ENCODE peak calls at places on chromosomes 7 and 10, in four cellular contexts. One of them, this sample, is unnamed.

GRCh38 chr7:47217570-47218360 is 364.1 kb downstream of the TNS3 start:
- DNase-seq in H9: no peak
- DNase-seq in neuronal stem cell: no peak
- DNase-seq in IMR-90: no peak
- DNase-seq in this sample: no peak

GRCh38 chr7:74023037-74023436 is 4.9 kb upstream of the ELN start:
- DNase-seq in H9: peak; percentile 50
- DNase-seq in neuronal stem cell: no peak
- DNase-seq in IMR-90: peak; percentile 63
- DNase-seq in this sample: peak; percentile 79

GRCh38 chr10:25934673-25935139 is 677 bp downstream of the MYO3A start:
- DNase-seq in H9: peak; percentile 63
- DNase-seq in neuronal stem cell: no peak
- DNase-seq in IMR-90: no peak
- DNase-seq in this sample: peak; percentile 68

GRCh38 chr7:135197906-135198655 is 13.2 kb downstream of the WDR91 start:
- DNase-seq in H9: no peak
- DNase-seq in neuronal stem cell: no peak
- DNase-seq in IMR-90: peak; percentile 49
- DNase-seq in this sample: no peak

GRCh38 chr7:98869374-98870070 is at the start of gene TMEM130:
- DNase-seq in H9: no peak
- DNase-seq in neuronal stem cell: no peak
- DNase-seq in IMR-90: no peak
- DNase-seq in this sample: no peak

GRCh38 chr7:151272410-151272809 is 23.9 kb upstream of the SMARCD3 start:
- DNase-seq in H9: no peak
- DNase-seq in neuronal stem cell: no peak
- DNase-seq in IMR-90: no peak
- DNase-seq in this sample: no peak

GRCh38 chr10:91800192-91800591 is 2.0 kb downstream of the TNKS2 start:
- DNase-seq in H9: no peak
- DNase-seq in neuronal stem cell: no peak
- DNase-seq in IMR-90: no peak
- DNase-seq in this sample: no peak

GRCh38 chr10:23525406-23525805 is 86.5 kb downstream of the OTUD1 start:
- DNase-seq in H9: no peak
- DNase-seq in neuronal stem cell: no peak
- DNase-seq in IMR-90: peak; percentile 7
- DNase-seq in this sample: peak; percentile 9

GRCh38 chr10:122910310-122910709 is at the start of gene FAM24A:
- DNase-seq in H9: no peak
- DNase-seq in neuronal stem cell: no peak
- DNase-seq in IMR-90: no peak
- DNase-seq in this sample: no peak

GRCh38 chr10:17479822-17480221 is 25.4 kb upstream of the ST8SIA6 start:
- DNase-seq in H9: no peak
- DNase-seq in neuronal stem cell: no peak
- DNase-seq in IMR-90: no peak
- DNase-seq in this sample: no peak

GRCh38 chr7:317643-318405 is 27.9 kb downstream of the FOXL3 start:
- DNase-seq in H9: no peak
- DNase-seq in neuronal stem cell: no peak
- DNase-seq in IMR-90: no peak
- DNase-seq in this sample: no peak

GRCh38 chr10:8817303-8817702 is 762.8 kb downstream of the GATA3 start:
- DNase-seq in H9: no peak
- DNase-seq in neuronal stem cell: no peak
- DNase-seq in IMR-90: no peak
- DNase-seq in this sample: no peak

GRCh38 chr7:134174797-134175261 is 47.7 kb downstream of the LRGUK start:
- DNase-seq in H9: no peak
- DNase-seq in neuronal stem cell: no peak
- DNase-seq in IMR-90: peak; percentile 91
- DNase-seq in this sample: peak; percentile 52

GRCh38 chr10:25522946-25523608 is 348.3 kb downstream of the GPR158 start:
- DNase-seq in H9: peak; percentile 81
- DNase-seq in neuronal stem cell: peak; percentile 27
- DNase-seq in IMR-90: no peak
- DNase-seq in this sample: peak; percentile 91

GRCh38 chr10:70348228-70348850 is 34.1 kb downstream of the LRRC20 start:
- DNase-seq in H9: peak; percentile 47
- DNase-seq in neuronal stem cell: no peak
- DNase-seq in IMR-90: no peak
- DNase-seq in this sample: peak; percentile 54

GRCh38 chr10:132129431-132129830 is 57.3 kb upstream of the DPYSL4 start:
- DNase-seq in H9: peak; percentile 66
- DNase-seq in neuronal stem cell: no peak
- DNase-seq in IMR-90: no peak
- DNase-seq in this sample: peak; percentile 46

GRCh38 chr10:124249812-124250432 is 156.5 kb upstream of the CHST15 start:
- DNase-seq in H9: peak; percentile 35
- DNase-seq in neuronal stem cell: no peak
- DNase-seq in IMR-90: no peak
- DNase-seq in this sample: peak; percentile 42

GRCh38 chr7:46165281-46165680 is 244.2 kb upstream of the IGFBP3 start:
- DNase-seq in H9: no peak
- DNase-seq in neuronal stem cell: no peak
- DNase-seq in IMR-90: peak; percentile 88
- DNase-seq in this sample: no peak

GRCh38 chr10:30499816-30500215 is 65.8 kb downstream of the MAP3K8 start:
- DNase-seq in H9: no peak
- DNase-seq in neuronal stem cell: no peak
- DNase-seq in IMR-90: no peak
- DNase-seq in this sample: no peak

GRCh38 chr10:30503700-30504462 is 69.9 kb downstream of the MAP3K8 start:
- DNase-seq in H9: no peak
- DNase-seq in neuronal stem cell: no peak
- DNase-seq in IMR-90: no peak
- DNase-seq in this sample: no peak

GRCh38 chr10:30500534-30500933 is 66.5 kb downstream of the MAP3K8 start:
- DNase-seq in H9: no peak
- DNase-seq in neuronal stem cell: no peak
- DNase-seq in IMR-90: no peak
- DNase-seq in this sample: no peak

GRCh38 chr10:30500963-30501504 is 67.0 kb downstream of the MAP3K8 start:
- DNase-seq in H9: no peak
- DNase-seq in neuronal stem cell: no peak
- DNase-seq in IMR-90: no peak
- DNase-seq in this sample: no peak

DNA sequence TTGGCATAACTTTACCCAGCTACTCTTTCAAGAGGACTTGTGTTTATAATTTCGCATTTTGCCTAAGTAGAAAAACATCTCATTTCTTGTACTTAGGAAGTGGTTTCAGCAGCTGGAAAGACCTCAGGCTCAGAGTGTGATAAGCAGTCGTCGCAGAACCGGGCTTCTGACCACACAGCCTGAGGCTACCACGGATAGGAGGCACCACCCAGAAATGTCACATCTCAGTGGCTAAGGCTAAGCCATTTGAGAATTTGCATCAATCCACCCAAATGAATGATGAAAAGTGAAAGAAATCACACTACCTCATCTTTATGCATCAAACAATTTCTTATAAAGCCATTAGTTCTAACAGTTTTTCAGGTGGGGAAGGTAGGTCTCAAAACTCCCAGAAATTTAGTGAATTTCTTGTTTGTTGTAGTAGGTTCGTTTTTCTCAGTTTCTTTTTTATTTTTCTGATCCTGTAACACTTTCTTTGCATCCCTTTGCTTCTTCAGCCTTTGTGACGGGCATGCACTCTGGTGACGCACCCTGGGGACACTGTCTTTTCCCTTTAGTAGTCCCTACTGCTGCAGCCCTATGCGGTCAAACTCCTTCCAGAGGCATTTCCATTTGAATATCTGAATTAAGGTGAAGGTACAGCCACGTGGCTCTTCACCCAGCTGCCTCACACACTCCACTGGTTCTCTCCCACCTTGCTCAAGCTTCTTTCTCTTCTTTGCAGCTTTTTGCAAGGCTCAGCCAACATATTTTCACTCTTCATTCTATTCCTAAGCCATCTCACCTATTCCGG is 68.5 kb downstream of the MAP3K8 start:
- DNase-seq in H9: no peak
- DNase-seq in neuronal stem cell: no peak
- DNase-seq in IMR-90: peak; percentile 15
- DNase-seq in this sample: peak; percentile 48
- H3K23ac ChIP-seq in H9: no peak overlapping the region
- H3K23ac ChIP-seq in neuronal stem cell: no peak overlapping the region
- H3K23ac ChIP-seq in IMR-90: no peak overlapping the region
- H3K23ac ChIP-seq in this sample: no peak overlapping the region

GRCh38 chr10:101602767-101603398 is 14.8 kb downstream of the DPCD start:
- DNase-seq in H9: peak; percentile 93
- DNase-seq in neuronal stem cell: peak; percentile 85
- DNase-seq in IMR-90: peak; percentile 64
- DNase-seq in this sample: peak; percentile 97

GRCh38 chr10:101607124-101607523 is 19.0 kb downstream of the DPCD start:
- DNase-seq in H9: no peak
- DNase-seq in neuronal stem cell: no peak
- DNase-seq in IMR-90: no peak
- DNase-seq in this sample: peak; percentile 96

GRCh38 chr10:101597036-101597435 is 8.9 kb downstream of the DPCD start:
- DNase-seq in H9: no peak
- DNase-seq in neuronal stem cell: peak; percentile 37
- DNase-seq in IMR-90: no peak
- DNase-seq in this sample: peak; percentile 42

GRCh38 chr10:101595591-101596433 is 7.7 kb downstream of the DPCD start:
- DNase-seq in H9: no peak
- DNase-seq in neuronal stem cell: no peak
- DNase-seq in IMR-90: no peak
- DNase-seq in this sample: no peak

DNA sequence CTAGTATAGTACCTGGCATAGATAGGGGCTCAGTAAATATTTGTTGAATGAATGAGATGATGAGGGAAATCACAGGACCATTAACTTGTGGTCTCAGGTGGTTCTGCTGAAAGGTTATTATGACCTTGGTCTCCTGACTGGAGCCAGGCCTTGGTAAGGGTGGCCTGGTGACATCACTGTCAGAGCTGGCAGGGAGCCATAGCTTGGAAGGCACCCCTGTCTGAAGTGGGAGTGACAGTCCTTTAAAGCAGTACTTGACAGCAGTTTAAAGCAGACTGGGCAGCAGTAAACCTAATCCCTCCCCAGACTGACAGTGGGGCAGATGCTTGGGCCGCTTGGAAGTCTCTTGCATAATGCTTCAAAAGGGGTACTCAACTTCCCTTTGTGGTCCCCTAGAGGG is 13.4 kb downstream of the DPCD start:
- DNase-seq in H9: no peak
- DNase-seq in neuronal stem cell: no peak
- DNase-seq in IMR-90: no peak
- DNase-seq in this sample: no peak
- H2BK15ac ChIP-seq in H9: no peak overlapping the region
- H2BK15ac ChIP-seq in neuronal stem cell: no peak overlapping the region
- H2BK15ac ChIP-seq in IMR-90: no peak overlapping the region
- H2BK15ac ChIP-seq in this sample: no peak overlapping the region

GRCh38 chr7:142943706-142944268 is 4.5 kb downstream of the LLCFC1 start:
- DNase-seq in H9: no peak
- DNase-seq in neuronal stem cell: no peak
- DNase-seq in IMR-90: no peak
- DNase-seq in this sample: no peak
- H2BK5ac ChIP-seq in H9: no peak overlapping the region
- H2BK5ac ChIP-seq in neuronal stem cell: no peak overlapping the region
- H2BK5ac ChIP-seq in IMR-90: no peak overlapping the region
- H2BK5ac ChIP-seq in this sample: no peak overlapping the region

DNA sequence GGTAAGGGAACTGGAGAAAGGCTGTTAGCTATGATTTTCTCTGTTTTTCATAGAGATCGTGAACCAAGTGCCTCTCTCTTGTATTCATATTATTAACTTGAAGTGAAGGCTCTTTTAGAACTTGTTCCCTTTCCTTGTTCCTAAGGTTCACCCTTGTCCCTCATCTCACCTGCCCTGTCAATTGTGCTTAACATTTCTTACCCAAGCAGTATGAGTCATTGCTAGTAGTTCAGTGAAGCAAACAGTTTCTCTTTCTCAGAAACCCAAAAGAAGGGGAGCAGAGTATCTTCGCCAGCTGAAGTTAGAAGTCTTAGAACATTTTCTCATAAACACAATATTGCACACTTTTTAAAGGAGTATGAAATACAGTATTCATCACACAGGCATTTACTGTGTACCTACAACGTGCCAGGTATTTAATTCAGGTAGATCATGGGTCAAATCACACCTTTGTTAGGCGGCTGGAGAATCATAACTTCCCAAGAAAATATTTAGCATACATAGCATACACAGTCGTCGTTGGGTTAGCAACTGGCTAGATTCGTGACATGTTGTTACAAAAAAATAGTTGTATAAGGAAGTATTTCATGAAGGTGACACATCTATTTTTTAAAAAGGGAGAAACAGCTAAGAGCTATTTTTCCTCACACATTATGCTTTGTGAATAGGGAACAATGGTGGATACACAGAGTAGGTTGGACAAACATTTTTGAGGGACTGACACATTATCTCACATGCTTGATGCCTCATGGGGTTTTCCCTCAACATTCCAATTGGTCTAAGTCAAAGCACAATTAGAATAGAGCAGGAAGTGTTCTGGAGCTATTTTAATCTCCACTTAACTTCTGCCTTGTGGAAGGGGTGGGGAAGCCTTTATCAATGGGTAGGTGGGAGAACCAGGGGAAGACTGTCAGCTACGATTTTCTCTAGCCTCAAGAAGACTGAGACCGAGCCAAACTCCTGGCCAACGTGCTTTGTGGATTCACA is 13.2 kb downstream of the HDAC9 start:
- DNase-seq in H9: no peak
- DNase-seq in neuronal stem cell: no peak
- DNase-seq in IMR-90: peak; percentile 98
- DNase-seq in this sample: peak; percentile 94
- H3K23ac ChIP-seq in H9: no peak overlapping the region
- H3K23ac ChIP-seq in neuronal stem cell: no peak overlapping the region
- H3K23ac ChIP-seq in IMR-90: peak overlapping the region; percentile 100
- H3K23ac ChIP-seq in this sample: no peak overlapping the region

GRCh38 chr7:157904211-157904865 is 567.5 kb downstream of the DNAJB6 start:
- DNase-seq in H9: no peak
- DNase-seq in neuronal stem cell: no peak
- DNase-seq in IMR-90: no peak
- DNase-seq in this sample: no peak
- H2BK15ac ChIP-seq in H9: no peak overlapping the region
- H2BK15ac ChIP-seq in neuronal stem cell: peak overlapping the region; percentile 0
- H2BK15ac ChIP-seq in IMR-90: no peak overlapping the region
- H2BK15ac ChIP-seq in this sample: no peak overlapping the region

DNA sequence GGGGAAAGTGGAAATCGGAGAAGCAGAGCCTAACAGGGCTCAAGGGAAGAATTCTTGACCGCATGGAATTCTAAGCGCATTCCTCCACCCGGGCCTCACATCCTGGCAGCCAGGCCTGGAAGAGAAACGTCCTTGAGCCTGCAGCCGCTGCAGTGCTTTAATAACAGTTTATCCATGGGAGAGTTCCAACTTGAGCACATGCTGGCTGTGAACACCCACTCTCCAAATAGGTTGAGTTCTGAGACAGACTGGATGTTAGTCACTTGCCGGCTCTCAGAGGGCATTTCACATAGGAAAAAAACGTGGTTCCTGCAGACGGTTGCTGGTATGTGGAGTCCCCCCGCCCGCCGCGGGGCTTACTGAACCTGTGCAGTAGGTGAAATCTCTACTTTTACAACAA is 61.4 kb upstream of the STEAP1B start:
- DNase-seq in H9: peak; percentile 86
- DNase-seq in neuronal stem cell: peak; percentile 42
- DNase-seq in IMR-90: peak; percentile 100
- DNase-seq in this sample: peak; percentile 97
- H2BK5ac ChIP-seq in H9: no peak overlapping the region
- H2BK5ac ChIP-seq in neuronal stem cell: no peak overlapping the region
- H2BK5ac ChIP-seq in IMR-90: peak overlapping the region; percentile 67
- H2BK5ac ChIP-seq in this sample: peak overlapping the region; percentile 35